ENCODE peak calls at places on chromosomes 11 and 22, in four cellular contexts. L, Q, P and V are unnamed samples.

GRCh38 chr22:47206185-47206584 is 443.7 kb downstream of the TBC1D22A start:
- DNase-seq in Q (no peak), L (no peak), P (no peak), V (no peak)

GRCh38 chr22:27461470-27461869 is 340.1 kb downstream of the MN1 start:
- DNase-seq in Q (peak; percentile 50), L (no peak), P (peak; percentile 73), V (peak; percentile 99)

GRCh38 chr11:131674051-131674755 is 303.8 kb downstream of the NTM start:
- DNase-seq in L (peak; percentile 46), Q (peak; percentile 75), P (peak; percentile 66), V (peak; percentile 88)

GRCh38 chr11:2399488-2400068 is 972 bp upstream of the TSSC4 start:
- DNase-seq in Q (no peak), P (no peak), L (no peak), V (no peak)

GRCh38 chr22:45335854-45336492 is 26.2 kb downstream of the FAM118A start:
- DNase-seq in L (no peak), P (no peak), Q (no peak), V (no peak)

GRCh38 chr22:17990167-17990566 is 34.2 kb downstream of the MICAL3 start:
- DNase-seq in Q (no peak), L (no peak), P (no peak), V (no peak)

GRCh38 chr11:65903068-65903481 is 2.9 kb upstream of the FOSL1 start:
- DNase-seq in P (peak; percentile 71), L (no peak), Q (no peak), V (peak; percentile 93)

GRCh38 chr11:132349806-132350733 is 979.7 kb downstream of the NTM start:
- DNase-seq in P (no peak), Q (no peak), L (no peak), V (peak; percentile 4)

GRCh38 chr22:38944653-38945052 is 12.8 kb upstream of the APOBEC3A start:
- DNase-seq in P (no peak), L (no peak), Q (no peak), V (no peak)

GRCh38 chr11:134662629-134663360 is 250.8 kb upstream of the B3GAT1 start:
- DNase-seq in P (no peak), Q (no peak), L (peak; percentile 1), V (no peak)

GRCh38 chr11:86370171-86370570 is 4.5 kb upstream of the CCDC81 start:
- DNase-seq in L (no peak), Q (no peak), P (no peak), V (no peak)
- H3K4me3 ChIP-seq in L (no peak overlapping the region), Q (no peak overlapping the region), P (no peak overlapping the region), V (no peak overlapping the region)

DNA sequence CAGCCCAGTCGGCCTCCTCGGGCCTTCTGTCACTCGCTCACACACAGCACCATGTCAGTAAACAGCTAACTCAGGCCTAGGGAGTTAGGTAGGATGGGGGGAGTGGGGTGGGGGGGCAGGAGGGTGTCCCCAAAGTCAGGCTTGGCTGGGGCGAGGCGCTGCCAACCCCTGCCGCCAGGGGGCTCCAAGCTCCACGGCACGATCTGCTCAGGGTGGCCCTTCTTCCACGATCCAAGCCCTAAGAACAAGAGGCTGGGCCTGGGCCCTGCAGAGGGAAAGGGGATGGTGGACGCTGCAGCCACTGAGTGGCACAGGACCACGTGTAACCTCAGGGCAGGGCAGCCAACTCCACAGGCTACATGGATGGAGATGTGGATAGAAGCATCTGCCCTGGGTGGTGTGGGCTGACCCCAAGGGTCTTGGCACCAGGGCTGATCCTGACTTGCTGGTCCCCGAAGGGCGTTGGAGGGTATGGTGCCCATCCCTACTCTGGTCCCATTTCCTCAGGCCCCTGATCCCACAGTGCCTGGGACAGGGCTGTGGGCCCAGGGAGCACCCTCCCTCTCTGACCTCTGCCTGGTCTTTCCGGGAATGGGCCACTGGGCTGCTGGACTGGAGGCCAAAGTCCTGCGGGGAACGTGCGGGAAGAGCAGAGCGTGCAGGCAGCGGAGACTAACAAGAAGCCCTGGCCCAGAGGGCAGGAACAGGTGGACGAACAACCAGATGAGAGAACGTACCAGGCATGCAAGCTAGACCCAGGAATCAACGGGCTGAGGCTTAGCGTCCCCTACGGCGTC is 29.1 kb upstream of the TXNRD2 start:
- DNase-seq in L (peak; percentile 50), Q (peak; percentile 7), P (peak; percentile 35), V (peak; percentile 51)
- TF ChIP-seq CTCF in L (peak; percentile 93), Q (peak; percentile 93), P (peak; percentile 94), V (peak; percentile 76)

DNA sequence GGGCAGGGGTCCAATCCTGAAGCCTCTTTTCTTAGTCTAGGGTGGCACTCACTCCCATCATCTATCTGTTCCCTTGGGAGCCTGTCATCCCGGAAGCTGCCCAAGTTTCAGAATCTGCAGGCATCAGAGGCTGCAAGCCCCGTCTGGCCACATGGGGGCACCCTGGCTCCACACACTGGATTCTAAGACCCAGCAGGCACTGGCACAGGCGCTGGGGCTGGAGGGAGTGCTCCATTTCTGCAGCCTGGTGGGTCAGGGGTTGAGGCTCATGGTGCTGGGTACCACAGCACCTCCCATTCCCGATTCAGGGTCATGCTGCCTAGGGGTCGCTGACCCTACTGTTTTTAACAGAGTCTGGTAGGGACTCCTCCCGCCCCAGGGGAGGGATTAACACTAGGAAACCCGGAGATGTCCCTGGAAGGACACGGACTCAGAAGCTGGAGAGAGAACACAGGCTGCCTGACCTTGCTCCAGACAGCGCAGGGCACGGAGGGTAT is 243.9 kb upstream of the SYN3 start:
- DNase-seq in L (peak; percentile 82), Q (peak; percentile 7), P (peak; percentile 45), V (peak; percentile 66)
- H3K4me3 ChIP-seq in L (no peak overlapping the region), Q (no peak overlapping the region), P (no peak overlapping the region), V (peak overlapping the region; percentile 18)

DNA sequence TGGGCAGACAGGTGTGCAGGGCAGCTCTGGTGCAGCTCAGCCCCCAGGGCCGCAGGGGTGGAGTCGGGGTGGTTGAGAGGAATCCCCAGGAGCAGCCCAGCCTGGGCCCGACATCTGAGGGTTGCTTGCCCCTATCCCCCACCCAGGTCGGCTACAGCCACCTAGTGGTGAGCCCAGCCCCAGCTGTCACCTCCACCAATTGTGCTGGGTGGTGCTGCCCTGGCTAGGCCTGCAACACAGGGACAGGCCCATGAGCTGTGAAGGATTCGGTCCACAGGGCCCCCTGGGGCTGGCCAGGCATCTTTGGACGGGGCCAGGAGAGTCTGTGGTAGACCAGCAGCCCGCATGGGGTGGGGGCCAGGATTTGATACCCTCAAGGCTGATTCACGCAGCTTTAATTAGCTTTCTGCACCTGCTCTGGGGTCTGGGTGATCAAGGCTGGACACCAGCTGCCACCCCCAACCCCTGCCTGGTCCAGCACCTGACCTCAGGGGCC is 29.5 kb downstream of the RTN4R start:
- DNase-seq in Q (no peak), P (peak; percentile 16), L (peak; percentile 53), V (no peak)
- TF ChIP-seq CTCF in Q (peak; percentile 38), P (peak; percentile 76), L (no peak), V (peak; percentile 17)

GRCh38 chr11:84721561-84721961 is 905.6 kb downstream of the DLG2 start:
- DNase-seq in L (no peak), Q (no peak), P (no peak), V (no peak)

GRCh38 chr11:84719935-84720577 is 907.1 kb downstream of the DLG2 start:
- DNase-seq in L (no peak), Q (no peak), P (no peak), V (no peak)

GRCh38 chr11:84722583-84723108 is 904.5 kb downstream of the DLG2 start:
- DNase-seq in Q (no peak), L (no peak), P (no peak), V (no peak)

DNA sequence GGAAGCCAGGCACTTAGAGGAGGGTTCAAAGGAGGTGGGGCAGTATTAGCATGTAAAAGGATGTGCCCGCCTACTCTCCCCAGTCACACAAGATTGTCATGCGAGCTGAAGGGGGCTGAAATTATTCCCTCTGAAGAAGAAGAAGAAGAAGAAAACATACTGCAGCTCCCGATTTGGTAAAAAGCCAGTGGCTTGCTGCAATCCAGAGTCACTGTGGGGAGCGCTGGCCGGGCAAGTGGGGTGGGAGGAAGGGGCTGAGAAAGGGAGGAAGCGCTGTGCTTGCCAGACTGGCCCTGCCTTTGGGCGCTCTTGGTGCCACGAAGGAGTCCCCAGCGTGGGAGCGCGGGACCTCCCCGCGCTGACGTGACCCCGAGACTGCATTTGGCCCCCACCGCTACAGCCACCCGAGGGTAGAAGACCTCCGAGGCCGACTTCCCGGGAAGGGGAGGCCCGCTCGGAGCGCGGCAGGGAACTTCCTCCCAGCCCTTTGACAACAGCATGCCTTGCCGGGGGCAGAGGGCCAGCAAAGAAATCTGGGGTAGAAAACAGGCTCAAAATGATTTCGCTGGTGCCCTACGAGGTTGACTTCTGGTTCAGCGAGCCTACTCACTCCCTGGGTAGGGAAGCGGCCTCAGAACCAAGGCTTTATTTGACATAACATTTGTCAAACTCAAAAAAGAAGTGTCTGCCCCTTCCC is 906.3 kb downstream of the DLG2 start:
- DNase-seq in L (peak; percentile 12), Q (no peak), P (no peak), V (peak; percentile 13)
- H3K4me3 ChIP-seq in L (peak overlapping the region; percentile 44), Q (peak overlapping the region; percentile 40), P (no peak overlapping the region), V (peak overlapping the region; percentile 46)

DNA sequence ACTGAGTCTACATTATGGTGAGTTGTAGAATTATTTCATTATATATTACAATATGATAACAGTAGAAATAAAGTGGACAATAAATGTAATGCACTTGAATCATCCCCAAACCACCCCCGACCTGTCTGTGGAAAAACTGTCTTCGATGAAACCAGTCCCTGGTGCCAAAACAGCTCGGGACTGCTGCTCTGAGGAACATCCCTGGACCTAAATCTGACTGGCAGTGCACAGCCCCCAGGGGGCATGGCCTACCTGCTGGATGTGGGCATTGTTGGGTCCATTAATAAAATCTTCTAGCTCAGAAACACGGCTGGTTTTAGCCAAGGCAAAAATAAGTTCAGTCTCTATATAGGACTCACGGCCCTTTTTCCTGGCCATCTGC is 29.4 kb upstream of the SLC25A1 start:
- DNase-seq in L (no peak), Q (no peak), P (no peak), V (no peak)
- TF ChIP-seq CTCF in L (no peak), Q (no peak), P (no peak), V (no peak)